ENCODE peak calls at places on chromosome 14, in five cellular contexts. O is activated CD4-positive, alpha-beta T cell treated with anti-CD3 and anti-CD28 coated beads for 4 hours; V is lower leg skin; P is Panc1; F is SW480. E is an unnamed sample.
A peak's percentile ranks its signal among the peaks of the same experiment; 100 is the strongest.

GRCh38 chr14:69873877-69874780 is 5.1 kb upstream of the SMOC1 start:
- DNase-seq in O (no peak), V (no peak), P (no peak), F (peak; percentile 8), E (no peak)

GRCh38 chr14:82889701-82890100 is 1356.0 kb upstream of the SEL1L start:
- DNase-seq in O (no peak), V (no peak), P (no peak), F (no peak), E (no peak)

GRCh38 chr14:54789166-54789565 is 113.5 kb downstream of the GCH1 start:
- DNase-seq in O (no peak), V (peak; percentile 28), P (no peak), F (no peak), E (no peak)

GRCh38 chr14:32013083-32013482 is 64.0 kb upstream of the ARHGAP5 start:
- DNase-seq in O (no peak), V (no peak), P (no peak), F (no peak), E (no peak)

GRCh38 chr14:67335781-67336180 is 23.8 kb downstream of the ATP6V1D start:
- DNase-seq in O (no peak), V (no peak), P (no peak), F (peak; percentile 33), E (no peak)

GRCh38 chr14:44640416-44640815 is 133.3 kb upstream of the FSCB start:
- DNase-seq in O (no peak), V (no peak), P (no peak), F (no peak), E (no peak)

GRCh38 chr14:104967414-104968152 is 10.6 kb downstream of the AHNAK2 start:
- DNase-seq in O (no peak), V (peak; percentile 95), P (no peak), F (peak; percentile 59), E (no peak)

GRCh38 chr14:104562606-104563005 is 17.0 kb upstream of the C14orf180 start:
- DNase-seq in O (no peak), V (no peak), P (no peak), F (no peak), E (no peak)

GRCh38 chr14:71714225-71714624 is 218.0 kb upstream of the RGS6 start:
- DNase-seq in O (no peak), V (no peak), P (no peak), F (no peak), E (no peak)

GRCh38 chr14:61934385-61934784 is 172.2 kb downstream of the SNAPC1 start:
- DNase-seq in O (no peak), V (no peak), P (no peak), F (no peak), E (no peak)

GRCh38 chr14:20696776-20697175 is 8.2 kb downstream of the ANG start:
- DNase-seq in O (no peak), V (no peak), P (no peak), F (no peak), E (no peak)

GRCh38 chr14:93025055-93025454 is 90.7 kb downstream of the ITPK1 start:
- DNase-seq in O (no peak), V (no peak), P (no peak), F (no peak), E (no peak)

GRCh38 chr14:62409185-62409584 is 636.1 kb downstream of the KCNH5 start:
- DNase-seq in O (no peak), V (no peak), P (no peak), F (no peak), E (no peak)

GRCh38 chr14:22656945-22657711 is 13.0 kb upstream of the OR6J1 start:
- DNase-seq in O (no peak), V (no peak), P (no peak), F (no peak), E (no peak)

GRCh38 chr14:61502459-61503093 is 181.2 kb downstream of the PRKCH start:
- DNase-seq in O (no peak), V (no peak), P (no peak), F (no peak), E (no peak)